ENCODE peak calls at places on chromosome 7, in six cellular contexts. N, M, Q, X, C and F are unnamed samples.

GRCh38 chr7:82234457-82235049 is 209.0 kb downstream of the CACNA2D1 start:
- DNase-seq in N (peak), M (peak), Q (peak), X (peak), C (peak), F (peak)

GRCh38 chr7:45924283-45924682 is 3.2 kb upstream of the IGFBP3 start:
- DNase-seq in N (no peak), M (no peak), Q (peak), X (no peak), C (no peak), F (no peak)

GRCh38 chr7:30278849-30279505 is 5.4 kb upstream of the ZNRF2 start:
- DNase-seq in N (no peak), M (no peak), Q (no peak), X (no peak), C (peak), F (no peak)

GRCh38 chr7:138892016-138892630 is 89.1 kb downstream of the KIAA1549 start:
- DNase-seq in N (no peak), M (no peak), Q (no peak), X (no peak), C (no peak), F (no peak)

GRCh38 chr7:106094780-106095179 is 17.3 kb downstream of the SYPL1 start:
- DNase-seq in N (no peak), M (no peak), Q (no peak), X (no peak), C (peak), F (no peak)

GRCh38 chr7:7720193-7720592 is 1.8 kb upstream of the RPA3 start:
- DNase-seq in N (no peak), M (no peak), Q (no peak), X (no peak), C (no peak), F (no peak)

GRCh38 chr7:11206131-11206921 is 232.7 kb downstream of the PHF14 start:
- DNase-seq in N (no peak), M (no peak), Q (no peak), X (no peak), C (no peak), F (no peak)

GRCh38 chr7:92615861-92616260 is 25.7 kb upstream of the FAM133B start:
- DNase-seq in N (no peak), M (no peak), Q (no peak), X (no peak), C (no peak), F (no peak)

GRCh38 chr7:139671967-139672366 is 105.8 kb downstream of the HIPK2 start:
- DNase-seq in N (no peak), M (no peak), Q (no peak), X (no peak), C (no peak), F (no peak)

GRCh38 chr7:135938086-135938485 is 39.1 kb downstream of the MTPN start:
- DNase-seq in N (no peak), M (no peak), Q (no peak), X (no peak), C (no peak), F (no peak)

GRCh38 chr7:105408791-105409410 is 20.2 kb upstream of the SRPK2 start:
- DNase-seq in N (no peak), M (no peak), Q (no peak), X (no peak), C (no peak), F (no peak)

GRCh38 chr7:100720645-100721504 is 607 bp downstream of the EPO start:
- DNase-seq in N (no peak), M (no peak), Q (no peak), X (peak), C (no peak), F (peak)

GRCh38 chr7:48298779-48299178 is 127.5 kb downstream of the ABCA13 start:
- DNase-seq in N (no peak), M (no peak), Q (no peak), X (no peak), C (no peak), F (no peak)

GRCh38 chr7:101125989-101126650 is 784 bp upstream of the SERPINE1 start:
- DNase-seq in N (no peak), M (no peak), Q (peak), X (no peak), C (peak), F (peak)

GRCh38 chr7:114818501-114818900 is 103.4 kb upstream of the MDFIC start:
- DNase-seq in N (no peak), M (peak), Q (no peak), X (no peak), C (no peak), F (no peak)

GRCh38 chr7:65809982-65810288 is 62.9 kb upstream of the VKORC1L1 start:
- DNase-seq in N (no peak), M (no peak), Q (no peak), X (no peak), C (no peak), F (no peak)

GRCh38 chr7:67671006-67671405 is 674.4 kb downstream of the TYW1 start:
- DNase-seq in N (no peak), M (no peak), Q (peak), X (no peak), C (no peak), F (no peak)

GRCh38 chr7:158428842-158429753 is 158.5 kb downstream of the PTPRN2 start:
- DNase-seq in N (no peak), M (no peak), Q (no peak), X (no peak), C (no peak), F (no peak)

GRCh38 chr7:100680589-100681271 is 7.2 kb downstream of the GNB2 start:
- DNase-seq in N (no peak), M (no peak), Q (peak), X (no peak), C (no peak), F (no peak)

GRCh38 chr7:140623995-140624902 is 16.4 kb downstream of the DENND2A start:
- DNase-seq in N (no peak), M (no peak), Q (peak), X (no peak), C (no peak), F (no peak)

GRCh38 chr7:80218723-80219122 is 84.1 kb downstream of the GNAI1 start:
- DNase-seq in N (no peak), M (peak), Q (peak), X (no peak), C (no peak), F (peak)

GRCh38 chr7:7732566-7733290 is 14.3 kb upstream of the RPA3 start:
- DNase-seq in N (peak), M (no peak), Q (no peak), X (peak), C (no peak), F (peak)

GRCh38 chr7:73606801-73607691 is 17.3 kb downstream of the MLXIPL start:
- DNase-seq in N (peak), M (no peak), Q (peak), X (peak), C (peak), F (peak)

GRCh38 chr7:16916111-16916639 is 34.4 kb upstream of the AGR3 start:
- DNase-seq in N (no peak), M (no peak), Q (peak), X (no peak), C (no peak), F (no peak)

GRCh38 chr7:44310221-44310848 is 15.1 kb downstream of the CAMK2B start:
- DNase-seq in N (no peak), M (no peak), Q (no peak), X (no peak), C (no peak), F (no peak)

GRCh38 chr7:5420108-5420840 is 3.4 kb downstream of the TNRC18 start:
- DNase-seq in N (no peak), M (no peak), Q (no peak), X (peak), C (no peak), F (no peak)

GRCh38 chr7:101575168-101575567 is 53.9 kb downstream of the MYL10 start:
- DNase-seq in N (no peak), M (no peak), Q (no peak), X (no peak), C (peak), F (no peak)

GRCh38 chr7:66043681-66044497 is 31.7 kb upstream of the ASL start:
- DNase-seq in N (no peak), M (no peak), Q (peak), X (peak), C (no peak), F (no peak)

GRCh38 chr7:19146699-19147098 is 1.5 kb upstream of the FERD3L start:
- DNase-seq in N (peak), M (no peak), Q (peak), X (peak), C (no peak), F (no peak)

GRCh38 chr7:145989469-145989868 is 127.1 kb upstream of the CNTNAP2 start:
- DNase-seq in N (no peak), M (no peak), Q (no peak), X (no peak), C (no peak), F (no peak)

GRCh38 chr7:1558181-1558811 is 2.3 kb upstream of the TMEM184A start:
- DNase-seq in N (no peak), M (no peak), Q (peak), X (no peak), C (peak), F (peak)

GRCh38 chr7:99563650-99564049 is 5.2 kb downstream of the ZNF655 start:
- DNase-seq in N (no peak), M (no peak), Q (peak), X (no peak), C (no peak), F (no peak)

GRCh38 chr7:54331311-54331710 is 210.9 kb upstream of the VSTM2A start:
- DNase-seq in N (no peak), M (no peak), Q (no peak), X (peak), C (no peak), F (no peak)

DNA sequence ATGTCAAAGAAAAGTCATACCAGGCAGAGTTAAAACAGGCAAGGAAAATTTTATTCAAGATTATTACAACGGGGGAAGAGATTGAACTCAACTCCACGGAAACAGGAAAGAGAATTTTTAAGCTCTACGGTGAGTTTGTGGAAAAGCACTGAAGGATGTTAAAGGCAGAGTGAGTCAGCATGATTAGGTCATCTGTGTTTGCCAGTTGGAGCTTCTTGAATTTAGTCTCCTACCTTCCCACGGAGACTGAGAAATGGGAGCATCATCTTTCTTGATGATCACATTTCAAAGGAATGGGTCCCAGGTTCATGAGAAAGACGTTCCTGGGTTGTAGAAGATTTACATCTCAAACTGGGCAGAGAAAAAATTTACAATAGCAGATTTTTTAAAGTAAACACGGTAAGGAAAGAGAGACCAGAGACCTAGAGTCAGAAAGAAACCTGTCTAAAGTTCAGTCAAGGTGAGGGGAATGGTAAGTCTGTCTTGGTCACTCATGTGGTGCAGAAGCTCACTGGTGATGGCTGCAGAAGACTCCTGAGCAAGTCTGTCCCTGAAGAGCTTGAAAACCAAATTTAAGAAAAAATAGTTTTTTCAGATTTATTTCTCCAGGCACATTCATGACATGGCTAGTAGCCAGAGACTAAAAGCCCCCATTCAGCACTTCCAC is 516.9 kb upstream of the LRRN3 start:
- DNase-seq in N (no peak), M (peak), Q (peak), X (no peak), C (no peak), F (peak)
- H3K4me2 ChIP-seq in N (no peak), M (peak), Q (no peak), X (no peak), C (no peak), F (no peak)

DNA sequence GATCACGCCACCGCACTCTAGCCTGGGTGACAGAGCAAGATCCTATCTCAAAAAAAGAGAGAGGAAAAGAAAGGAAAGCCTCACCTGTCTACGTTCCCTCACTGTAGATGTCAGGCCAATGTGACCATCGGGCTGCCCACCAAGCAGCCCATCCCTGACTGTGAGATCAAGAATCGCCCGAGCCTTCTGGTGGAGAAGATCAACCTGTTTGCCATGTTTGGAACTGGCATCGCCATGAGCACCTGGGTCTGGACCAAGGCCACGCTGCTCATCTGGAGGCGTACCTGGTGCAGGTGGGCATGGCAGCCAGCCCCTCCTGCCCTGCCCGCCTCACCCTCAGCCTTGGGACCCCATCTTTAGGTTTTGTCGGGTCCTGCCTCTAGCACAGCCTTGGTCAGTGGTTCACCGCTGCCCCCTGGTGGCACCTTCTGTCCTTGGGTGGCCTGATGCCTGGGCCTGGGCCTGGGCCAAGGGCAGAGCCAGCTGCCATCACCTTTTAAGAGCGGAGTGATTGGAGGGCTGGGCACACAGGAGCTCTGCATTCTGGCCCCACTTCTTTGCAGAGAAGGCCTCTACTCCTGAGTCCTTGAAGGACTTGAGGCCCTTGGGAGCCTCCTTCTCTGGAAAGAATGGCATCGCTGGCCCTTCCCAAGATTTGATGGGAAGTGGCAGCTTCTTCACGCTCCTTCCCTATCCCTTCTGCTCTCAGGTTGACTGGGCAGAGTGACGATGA is 14.4 kb upstream of the AHCYL2 start:
- DNase-seq in N (peak), M (no peak), Q (peak), X (peak), C (peak), F (peak)
- H3K4me2 ChIP-seq in N (no peak), M (no peak), Q (no peak), X (no peak), C (no peak), F (no peak)

GRCh38 chr7:38942431-38943051 is 33.5 kb upstream of the VPS41 start:
- DNase-seq in N (no peak), M (no peak), Q (no peak), X (no peak), C (no peak), F (no peak)
- H3K4me2 ChIP-seq in N (no peak), M (no peak), Q (no peak), X (no peak), C (no peak), F (no peak)

GRCh38 chr7:156725982-156726381 is 85.4 kb downstream of the RNF32 start:
- DNase-seq in N (no peak), M (no peak), Q (no peak), X (no peak), C (no peak), F (no peak)

GRCh38 chr7:156725074-156725473 is 84.5 kb downstream of the RNF32 start:
- DNase-seq in N (no peak), M (no peak), Q (no peak), X (peak), C (no peak), F (no peak)

GRCh38 chr7:156722427-156722826 is 81.9 kb downstream of the RNF32 start:
- DNase-seq in N (no peak), M (no peak), Q (no peak), X (no peak), C (no peak), F (no peak)
- H3K4me2 ChIP-seq in N (no peak), M (no peak), Q (no peak), X (no peak), C (no peak), F (no peak)

DNA sequence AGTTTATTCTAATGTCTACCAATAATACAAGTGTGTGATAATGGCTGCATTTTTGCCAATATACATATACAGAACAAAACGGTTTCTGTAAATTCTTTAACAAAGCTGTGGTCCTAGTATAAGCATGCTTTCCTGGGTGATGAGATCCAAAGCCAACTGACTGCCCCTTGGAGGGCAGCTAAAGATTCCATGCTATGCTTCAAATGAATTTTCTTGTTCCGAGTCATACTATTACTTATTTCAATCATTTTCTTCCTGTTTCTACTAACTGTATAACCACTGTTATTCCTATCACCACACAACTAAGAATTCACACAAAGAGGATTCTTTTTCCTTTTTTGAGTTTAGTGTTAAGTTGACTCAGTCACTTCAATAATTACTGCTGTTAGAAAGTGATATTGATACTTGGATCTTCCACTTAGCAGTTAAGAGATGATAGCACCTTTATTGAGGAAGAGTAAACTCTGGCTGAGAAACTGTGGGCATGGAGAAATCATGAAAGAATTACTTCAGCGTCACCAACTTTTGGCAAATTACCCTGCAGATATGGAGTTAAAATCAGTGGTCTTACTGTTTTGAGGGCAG is 197.5 kb downstream of the ARL4A start:
- DNase-seq in N (no peak), M (no peak), Q (no peak), X (no peak), C (no peak), F (no peak)
- H3K4me2 ChIP-seq in N (no peak), M (peak), Q (no peak), X (no peak), C (no peak), F (no peak)

DNA sequence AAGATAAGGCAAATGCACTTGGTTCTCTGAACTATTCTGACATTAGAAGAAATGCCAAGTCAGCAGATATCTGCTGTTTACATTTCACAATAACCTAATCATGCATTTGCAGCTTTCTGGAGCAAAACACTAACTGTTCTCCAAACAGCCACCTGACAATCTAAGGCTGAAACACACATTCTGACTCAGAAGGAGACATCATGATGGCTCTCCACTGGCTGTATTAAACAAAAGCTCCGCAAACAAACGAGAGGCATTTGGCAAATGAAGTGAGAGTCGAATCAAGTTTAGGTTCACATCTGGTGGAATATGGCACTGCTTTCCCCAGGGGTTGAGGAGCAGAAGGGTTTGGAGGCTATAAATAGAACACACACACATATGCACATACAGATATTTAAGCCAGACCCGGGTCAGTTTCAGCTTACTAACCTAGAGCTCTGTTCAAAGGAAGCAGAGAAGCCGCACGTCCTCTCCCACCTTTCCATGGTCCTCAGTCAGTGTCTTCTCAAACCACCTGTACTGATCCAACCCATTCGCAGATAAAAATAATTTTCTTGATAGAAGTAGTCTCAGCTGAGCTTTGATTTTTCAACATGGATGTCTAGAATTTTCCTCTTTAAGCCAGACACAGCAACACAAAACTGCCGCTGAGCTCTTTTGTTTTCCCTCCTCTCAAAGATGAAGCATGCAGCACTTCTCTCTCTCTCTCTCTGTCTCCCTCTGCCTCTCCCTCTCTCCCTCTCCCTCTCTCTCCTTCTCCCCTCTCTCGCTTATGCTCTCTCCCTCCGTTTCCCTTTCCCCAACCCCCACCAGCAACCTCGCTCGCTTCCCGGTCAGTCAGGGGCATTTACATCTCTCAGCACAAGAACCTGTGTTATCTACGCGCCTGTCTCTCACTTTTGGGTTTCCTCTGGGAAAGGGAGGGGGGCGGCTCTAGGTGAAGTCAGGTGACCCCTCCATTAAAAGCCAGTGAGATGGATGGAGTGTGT is 682.8 kb downstream of the MAGI2 start:
- DNase-seq in N (no peak), M (no peak), Q (peak), X (peak), C (no peak), F (no peak)
- H3K4me2 ChIP-seq in N (peak), M (no peak), Q (peak), X (peak), C (no peak), F (no peak)

DNA sequence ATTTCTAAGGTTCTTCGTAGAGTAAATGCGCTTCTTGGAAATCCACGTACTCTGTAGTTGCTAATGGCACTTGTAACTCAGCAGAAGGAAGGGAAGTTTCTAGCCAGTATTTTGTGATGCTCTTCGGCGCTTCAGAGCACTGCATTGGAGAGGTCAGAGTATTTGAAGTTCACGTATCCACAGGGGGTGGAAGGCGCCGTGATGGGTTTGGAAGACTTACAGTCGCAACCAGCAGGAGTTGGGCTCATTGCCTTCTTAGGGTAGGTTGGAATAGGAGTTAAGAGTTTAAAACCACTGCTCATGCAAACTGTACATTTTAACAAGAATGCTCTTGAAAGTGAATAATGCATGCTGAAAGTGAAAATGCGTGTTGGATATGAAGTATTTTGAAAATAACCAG is 49.1 kb downstream of the SHH start:
- DNase-seq in N (no peak), M (no peak), Q (no peak), X (no peak), C (no peak), F (no peak)
- H3K4me2 ChIP-seq in N (no peak), M (no peak), Q (no peak), X (no peak), C (no peak), F (no peak)

DNA sequence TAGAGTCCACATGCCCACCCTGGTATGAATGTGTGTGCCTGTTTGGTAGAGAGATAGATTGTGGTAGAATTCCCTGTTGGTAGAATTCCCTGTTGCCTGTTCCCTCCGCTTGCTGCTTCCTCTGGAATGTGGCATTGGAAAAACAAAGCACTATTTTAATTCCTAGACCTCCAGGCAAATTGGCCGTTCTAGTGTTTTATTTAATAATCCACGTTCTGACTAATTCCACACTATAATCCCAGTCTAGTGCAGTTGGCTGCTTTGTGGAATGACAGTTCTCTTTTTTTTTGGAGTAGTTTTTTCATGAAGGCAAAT is 2.0 kb downstream of the HECW1 start:
- DNase-seq in N (no peak), M (no peak), Q (no peak), X (no peak), C (no peak), F (no peak)
- H3K4me2 ChIP-seq in N (no peak), M (no peak), Q (no peak), X (peak), C (no peak), F (no peak)